ENCODE peak calls at places on chromosomes 13 and 19, in six cellular contexts. Y is HepG2, K is GM12891, Q is H1, R is K562, Z is GM12878. T is an unnamed sample.

GRCh38 chr13:43316997-43317396 is 293.6 kb downstream of the DNAJC15 start:
- DNase-seq in Z (no peak), K (no peak), Q (no peak), R (no peak), Y (no peak), T (no peak)

GRCh38 chr19:29191005-29191404 is 21.9 kb downstream of the UQCRFS1 start:
- DNase-seq in Z (no peak), R (no peak), Q (no peak), Y (no peak), K (no peak), T (no peak)

GRCh38 chr19:51739466-51740213 is 12.0 kb downstream of the FPR1 start:
- DNase-seq in Y (no peak), Z (no peak), K (no peak), Q (no peak), R (no peak), T (no peak)

GRCh38 chr19:46766569-46767317 is 20.5 kb upstream of the STRN4 start:
- DNase-seq in K (no peak), Y (peak; percentile 53), Z (no peak), Q (peak; percentile 84), R (peak; percentile 73), T (peak; percentile 77)

GRCh38 chr19:43639507-43640423 is at the start of gene CADM4:
- DNase-seq in R (peak; percentile 85), Q (peak; percentile 66), Z (no peak), K (peak; percentile 49), Y (no peak), T (no peak)

GRCh38 chr13:100588350-100589177 is at the start of gene GGACT:
- DNase-seq in Z (peak; percentile 13), Q (peak; percentile 93), Y (peak; percentile 37), R (peak; percentile 90), K (peak; percentile 96), T (peak; percentile 93)

GRCh38 chr13:81760316-81760715 is 1419.4 kb upstream of the SPRY2 start:
- DNase-seq in R (no peak), K (no peak), Q (no peak), Z (no peak), Y (no peak), T (no peak)

GRCh38 chr19:46299695-46300094 is 2.9 kb downstream of the HIF3A start:
- DNase-seq in Z (no peak), Y (no peak), R (no peak), Q (no peak), K (no peak), T (no peak)

GRCh38 chr13:112850273-112850672 is 118.7 kb upstream of the MCF2L start:
- DNase-seq in R (no peak), Q (no peak), Z (no peak), K (no peak), Y (no peak), T (no peak)

DNA sequence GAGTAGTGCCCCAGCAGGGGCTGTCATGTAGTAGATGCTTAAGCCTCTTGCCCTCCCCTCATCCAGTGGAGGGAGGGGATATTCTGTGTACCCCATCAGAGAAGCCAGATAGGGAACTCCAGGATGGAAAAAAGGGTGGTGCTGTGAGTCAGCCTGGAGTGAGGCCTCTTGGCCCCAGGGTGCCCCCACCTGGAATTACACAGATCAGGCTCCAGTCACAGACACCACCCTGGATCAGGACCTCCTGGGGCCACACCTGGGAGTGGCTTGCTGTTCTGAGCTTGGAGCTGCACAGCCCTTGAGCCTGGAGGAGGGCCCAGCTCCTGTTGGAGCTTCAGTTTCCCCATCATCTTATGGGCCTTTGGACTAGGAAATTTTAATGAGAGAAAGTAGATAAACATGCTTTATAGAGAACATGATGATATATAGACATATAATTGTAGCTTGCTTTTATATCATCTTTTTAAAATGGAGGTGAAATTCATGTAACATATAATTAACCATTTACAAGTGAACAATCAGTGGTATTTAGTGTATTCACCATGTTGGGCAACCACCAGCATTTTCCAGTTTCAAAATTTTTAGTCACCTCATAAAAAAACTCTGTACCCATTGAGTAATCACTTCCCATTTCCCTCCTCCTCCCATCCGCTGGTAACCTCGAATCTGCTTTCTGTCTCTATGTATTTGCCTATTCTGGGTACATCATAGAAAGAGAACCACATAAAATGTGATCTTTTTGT is 24.6 kb downstream of the CYP4F22 start:
- DNase-seq in Z (peak; percentile 25), R (no peak), Q (no peak), Y (no peak), K (no peak), T (no peak)
- TF ChIP-seq TAF1 in Z (no peak), R (no peak), Q (no peak), Y (no peak), K (no peak), T (no peak)

GRCh38 chr13:49967456-49967855 is 29.4 kb upstream of the TRIM13 start:
- DNase-seq in Z (no peak), R (no peak), K (no peak), Q (no peak), Y (no peak), T (no peak)
- TF ChIP-seq POLR2A in Z (no peak), R (no peak), K (no peak), Q (no peak), Y (no peak), T (no peak)

GRCh38 chr13:106513025-106513424 is 22.4 kb downstream of the EFNB2 start:
- DNase-seq in K (no peak), Z (no peak), Q (no peak), R (no peak), Y (no peak), T (no peak)
- TF ChIP-seq TAF1 in K (no peak), Z (no peak), Q (no peak), R (no peak), Y (no peak), T (no peak)

DNA sequence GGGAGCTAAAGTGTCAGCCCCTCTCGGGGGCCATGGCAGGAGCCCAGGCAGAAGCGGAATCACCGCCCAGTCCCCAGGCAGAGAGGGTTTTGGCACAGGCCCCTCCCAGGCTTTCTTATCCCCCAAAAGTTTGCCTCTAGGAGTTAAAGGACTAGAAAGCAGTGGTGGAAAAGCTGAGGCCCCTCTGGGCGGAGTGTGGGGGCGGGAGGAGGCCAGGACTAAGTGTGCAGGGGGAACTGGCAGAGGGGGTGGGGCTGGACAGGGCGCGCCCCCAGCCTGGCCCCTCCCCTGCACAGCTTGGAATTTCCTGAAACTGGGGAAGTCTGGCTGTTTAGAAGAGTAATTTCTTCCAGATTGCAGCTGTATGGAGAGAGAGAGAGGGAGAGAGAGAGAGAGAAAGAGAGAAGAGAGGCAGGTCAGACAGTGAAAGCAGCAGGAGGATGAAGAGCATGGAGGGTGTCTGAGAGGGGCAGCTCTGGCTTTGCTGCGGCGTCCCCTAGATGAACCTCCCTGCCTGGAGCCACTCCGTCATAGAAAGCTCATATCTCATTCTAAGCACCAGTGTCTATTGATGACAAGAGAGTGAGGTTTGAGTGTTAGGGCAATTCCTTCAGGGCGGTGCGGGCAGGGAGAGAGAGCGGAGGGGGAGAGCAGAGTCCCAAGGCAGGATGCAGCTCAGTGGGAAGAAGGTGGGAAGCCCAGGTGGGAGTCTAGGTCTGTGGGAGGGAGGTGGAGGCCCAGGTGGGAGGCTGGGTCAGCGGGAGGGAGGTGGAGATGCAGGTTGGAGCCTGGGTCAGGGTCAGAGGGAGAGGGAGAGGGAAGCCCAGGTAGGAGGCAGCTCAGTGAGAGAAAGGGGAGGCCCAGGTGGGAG is at the start of gene CDC42EP5:
- DNase-seq in Z (no peak), K (no peak), R (peak; percentile 58), Y (no peak), Q (no peak), T (no peak)
- TF ChIP-seq POLR2A in Z (no peak), K (no peak), R (no peak), Y (no peak), Q (no peak), T (no peak)

GRCh38 chr13:44976196-44976595 is 13.1 kb downstream of the NUFIP1 start:
- DNase-seq in Z (no peak), K (no peak), Y (no peak), Q (no peak), R (no peak), T (no peak)

GRCh38 chr13:44974056-44974798 is 15.0 kb downstream of the NUFIP1 start:
- DNase-seq in R (no peak), Z (peak; percentile 37), Q (no peak), K (no peak), Y (no peak), T (no peak)

GRCh38 chr13:44969858-44970484 is 19.3 kb downstream of the NUFIP1 start:
- DNase-seq in R (peak; percentile 14), K (no peak), Y (peak; percentile 49), Q (no peak), Z (no peak), T (no peak)

GRCh38 chr13:44971656-44972595 is 17.3 kb downstream of the NUFIP1 start:
- DNase-seq in K (no peak), R (no peak), Z (no peak), Q (no peak), Y (no peak), T (no peak)

DNA sequence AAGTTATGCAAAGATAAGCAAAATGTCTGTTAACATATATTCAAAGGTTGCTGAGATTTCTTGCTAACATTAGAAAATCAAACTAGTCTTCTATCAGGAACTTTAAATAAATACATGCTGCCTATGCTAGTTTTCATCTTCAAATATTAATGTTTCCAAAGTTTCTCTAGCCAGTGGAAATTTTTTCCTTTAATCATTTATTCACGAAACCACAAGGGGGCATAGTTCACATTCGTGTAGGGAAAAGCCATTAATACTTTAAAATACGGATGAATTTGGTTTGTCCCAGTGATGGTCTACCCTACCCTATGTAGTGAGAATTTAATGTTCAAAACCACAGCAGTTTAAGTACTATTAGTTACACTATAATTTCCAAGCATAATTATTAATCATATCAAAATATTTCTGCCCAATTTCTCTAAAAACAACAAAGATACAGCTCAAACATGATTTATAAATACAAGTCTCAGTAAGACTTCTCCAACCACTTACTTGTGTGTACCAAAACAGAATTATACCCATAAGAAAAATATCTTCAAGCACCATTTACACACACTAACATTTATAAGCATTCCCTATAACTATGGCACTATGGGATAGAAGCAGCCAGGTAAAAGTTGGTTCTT is 16.2 kb downstream of the NUFIP1 start:
- DNase-seq in K (no peak), Z (no peak), Q (no peak), Y (peak; percentile 36), R (peak; percentile 15), T (no peak)
- TF ChIP-seq TAF1 in K (no peak), Z (no peak), Q (no peak), Y (no peak), R (no peak), T (no peak)

GRCh38 chr19:619286-620002 is 13.9 kb downstream of the POLRMT start:
- DNase-seq in K (no peak), R (no peak), Z (no peak), Y (no peak), Q (no peak), T (no peak)

GRCh38 chr19:618247-618619 is 15.1 kb downstream of the POLRMT start:
- DNase-seq in Z (no peak), K (no peak), Q (no peak), R (no peak), Y (no peak), T (no peak)

GRCh38 chr19:621819-622218 is 11.5 kb downstream of the POLRMT start:
- DNase-seq in R (no peak), Y (no peak), K (no peak), Q (no peak), Z (no peak), T (no peak)

GRCh38 chr19:618674-619285 is 14.6 kb downstream of the POLRMT start:
- DNase-seq in Y (no peak), K (no peak), R (no peak), Z (no peak), Q (no peak), T (no peak)

GRCh38 chr19:620166-620862 is 13.0 kb downstream of the POLRMT start:
- DNase-seq in Q (no peak), K (no peak), R (no peak), Y (no peak), Z (no peak), T (no peak)
- TF ChIP-seq POLR2A in Q (no peak), K (no peak), R (no peak), Y (no peak), Z (no peak), T (no peak)